ENCODE peak calls at places on chromosomes 16 and 17, in five cellular contexts. V, J, A, C and K are unnamed samples.

GRCh38 chr17:72404872-72405271 is 284.1 kb downstream of the SOX9 start:
- DNase-seq in V (no peak), J (no peak), A (no peak), C (peak; percentile 64), K (no peak)

GRCh38 chr16:56321159-56321558 is 104.2 kb downstream of the AMFR start:
- DNase-seq in V (no peak), J (no peak), A (no peak), C (no peak), K (no peak)

GRCh38 chr17:51260960-51261958 is 913 bp downstream of the UTP18 start:
- DNase-seq in V (peak; percentile 76), J (no peak), A (peak; percentile 82), C (no peak), K (peak; percentile 19)

GRCh38 chr16:66585477-66586239 is 6.4 kb downstream of the CMTM2 start:
- DNase-seq in V (no peak), J (no peak), A (no peak), C (no peak), K (no peak)

GRCh38 chr17:38879878-38880727 is 10.2 kb downstream of the LASP1 start:
- DNase-seq in V (no peak), J (peak; percentile 53), A (peak; percentile 76), C (peak; percentile 98), K (peak; percentile 88)

GRCh38 chr17:76252040-76252954 is 12.0 kb upstream of the RNF157 start:
- DNase-seq in V (peak; percentile 77), J (peak; percentile 92), A (no peak), C (peak; percentile 99), K (no peak)

GRCh38 chr16:51523400-51523799 is 372.3 kb upstream of the SALL1 start:
- DNase-seq in V (no peak), J (no peak), A (no peak), C (no peak), K (no peak)

GRCh38 chr16:17145029-17145428 is 325.7 kb downstream of the XYLT1 start:
- DNase-seq in V (no peak), J (no peak), A (no peak), C (no peak), K (no peak)

GRCh38 chr16:87492241-87492635 is 586 bp downstream of the ZCCHC14 start:
- DNase-seq in V (no peak), J (no peak), A (no peak), C (no peak), K (no peak)

GRCh38 chr17:44917456-44917855 is 2.2 kb upstream of the GFAP start:
- DNase-seq in V (no peak), J (no peak), A (no peak), C (no peak), K (no peak)

GRCh38 chr16:27317738-27318398 is 4.1 kb downstream of the IL4R start:
- DNase-seq in V (peak; percentile 33), J (no peak), A (peak; percentile 30), C (no peak), K (no peak)